ENCODE peak calls at places on chromosomes 6 and 20, in five cellular contexts. B, U, O, J and G are unnamed samples.

GRCh38 chr6:169831450-169832246 is 80.2 kb downstream of the ERMARD start:
- DNase-seq in B (peak), U (peak), O (peak), J (no peak), G (peak)

GRCh38 chr20:37528442-37529213 is 952 bp upstream of the BLCAP start:
- DNase-seq in O (no peak), J (no peak), B (peak), U (no peak), G (peak)

GRCh38 chr6:104572901-104573300 is 286.8 kb downstream of the HACE1 start:
- DNase-seq in U (no peak), O (no peak), B (no peak), J (no peak), G (peak)

GRCh38 chr6:99348220-99348822 is 1.2 kb downstream of the FAXC start:
- DNase-seq in B (no peak), O (no peak), U (no peak), J (no peak), G (no peak)

GRCh38 chr6:138765896-138766487 is 7.6 kb upstream of the CCDC28A start:
- DNase-seq in J (no peak), U (peak), O (peak), B (peak), G (peak)

GRCh38 chr20:9087531-9088217 is 18.8 kb downstream of the PLCB4 start:
- DNase-seq in O (peak), U (no peak), B (no peak), J (no peak), G (no peak)

GRCh38 chr6:10434235-10434634 is 19.4 kb upstream of the TFAP2A start:
- DNase-seq in J (no peak), U (no peak), B (peak), O (peak), G (peak)

GRCh38 chr6:170480045-170480714 is 72.9 kb downstream of the PSMB1 start:
- DNase-seq in B (peak), U (no peak), O (no peak), J (no peak), G (peak)

GRCh38 chr20:62362991-62363919 is 3.9 kb downstream of the LAMA5 start:
- DNase-seq in J (no peak), B (no peak), O (peak), U (no peak), G (no peak)

GRCh38 chr6:37052027-37052628 is 46.7 kb downstream of the FGD2 start:
- DNase-seq in O (no peak), U (no peak), J (no peak), B (no peak), G (no peak)

GRCh38 chr6:88365230-88365629 is 199.1 kb upstream of the CNR1 start:
- DNase-seq in J (no peak), U (no peak), O (no peak), B (no peak), G (no peak)

GRCh38 chr6:148577687-148578488 is 168.9 kb upstream of the UST start:
- DNase-seq in U (peak), B (peak), J (no peak), O (peak), G (peak)

GRCh38 chr20:52683761-52684160 is 288.4 kb upstream of the TSHZ2 start:
- DNase-seq in B (no peak), J (no peak), O (no peak), U (no peak), G (no peak)

GRCh38 chr6:134903448-134903847 is 46.5 kb downstream of the ALDH8A1 start:
- DNase-seq in B (no peak), U (no peak), J (no peak), O (no peak), G (no peak)

GRCh38 chr20:61191096-61191495 is 61.0 kb upstream of the CDH4 start:
- DNase-seq in B (no peak), O (no peak), J (no peak), U (no peak), G (no peak)

GRCh38 chr6:149112976-149113375 is 204.5 kb upstream of the TAB2 start:
- DNase-seq in O (no peak), U (no peak), B (no peak), J (no peak), G (no peak)

GRCh38 chr20:18304618-18305017 is 16.3 kb downstream of the ZNF133 start:
- DNase-seq in J (no peak), U (no peak), O (peak), B (no peak), G (no peak)

GRCh38 chr6:38773338-38773737 is 58.2 kb downstream of the DNAH8 start:
- DNase-seq in O (peak), B (peak), J (no peak), U (peak), G (peak)

GRCh38 chr20:21303872-21304586 is 898 bp downstream of the XRN2 start:
- DNase-seq in J (no peak), U (no peak), B (no peak), O (no peak), G (no peak)

GRCh38 chr6:1310628-1311399 is 1.1 kb upstream of the FOXQ1 start:
- DNase-seq in J (no peak), U (peak), B (peak), O (peak), G (peak)

GRCh38 chr6:33787336-33787953 is 1.5 kb downstream of the LEMD2 start:
- DNase-seq in O (peak), U (no peak), B (no peak), J (no peak), G (peak)

GRCh38 chr6:11798538-11798937 is 19.9 kb upstream of the ADTRP start:
- DNase-seq in U (no peak), J (no peak), O (no peak), B (no peak), G (no peak)

GRCh38 chr6:69069881-69070280 is 434.8 kb downstream of the ADGRB3 start:
- DNase-seq in O (no peak), J (no peak), B (no peak), U (no peak), G (no peak)

GRCh38 chr6:19705606-19706005 is 131.6 kb upstream of the ID4 start:
- DNase-seq in B (no peak), U (no peak), J (no peak), O (peak), G (peak)

GRCh38 chr6:70312165-70312564 is 9.3 kb upstream of the COL9A1 start:
- DNase-seq in O (peak), J (peak), B (peak), U (peak), G (peak)

GRCh38 chr6:44651604-44652003 is 264.1 kb downstream of the CDC5L start:
- DNase-seq in J (no peak), O (no peak), U (no peak), B (no peak), G (no peak)

GRCh38 chr6:63816979-63817436 is 181.4 kb downstream of the PHF3 start:
- DNase-seq in B (no peak), O (peak), J (no peak), U (no peak), G (peak)

GRCh38 chr20:6866741-6867140 is 99.3 kb downstream of the BMP2 start:
- DNase-seq in B (peak), O (no peak), J (no peak), U (no peak), G (no peak)

GRCh38 chr20:32674362-32674789 is 635 bp upstream of the C20orf203 start:
- DNase-seq in B (peak), O (peak), U (peak), J (no peak), G (peak)

GRCh38 chr6:3356056-3356823 is 97.5 kb downstream of the PSMG4 start:
- DNase-seq in U (peak), B (no peak), J (peak), O (peak), G (peak)

GRCh38 chr6:91669154-91669903 is 1082.5 kb upstream of the MAP3K7 start:
- DNase-seq in O (no peak), J (no peak), U (no peak), B (no peak), G (no peak)

GRCh38 chr6:107692351-107692750 is 131.8 kb downstream of the SCML4 start:
- DNase-seq in B (no peak), U (no peak), J (no peak), O (no peak), G (peak)

GRCh38 chr6:112475083-112475482 is 128.0 kb downstream of the RFPL4B start:
- DNase-seq in B (peak), O (no peak), J (no peak), U (no peak), G (no peak)
- H3K4me3 ChIP-seq in B (no peak), O (no peak), J (no peak), U (no peak), G (no peak)

GRCh38 chr6:49366539-49366938 is 96.5 kb downstream of the MMUT start:
- DNase-seq in B (no peak), J (no peak), U (no peak), O (no peak), G (no peak)

GRCh38 chr6:49370518-49370917 is 92.5 kb downstream of the MMUT start:
- DNase-seq in B (no peak), U (no peak), O (no peak), J (no peak), G (no peak)
- TF ChIP-seq CTCF in B (no peak), U (no peak), O (no peak), J (no peak), G (no peak)

DNA sequence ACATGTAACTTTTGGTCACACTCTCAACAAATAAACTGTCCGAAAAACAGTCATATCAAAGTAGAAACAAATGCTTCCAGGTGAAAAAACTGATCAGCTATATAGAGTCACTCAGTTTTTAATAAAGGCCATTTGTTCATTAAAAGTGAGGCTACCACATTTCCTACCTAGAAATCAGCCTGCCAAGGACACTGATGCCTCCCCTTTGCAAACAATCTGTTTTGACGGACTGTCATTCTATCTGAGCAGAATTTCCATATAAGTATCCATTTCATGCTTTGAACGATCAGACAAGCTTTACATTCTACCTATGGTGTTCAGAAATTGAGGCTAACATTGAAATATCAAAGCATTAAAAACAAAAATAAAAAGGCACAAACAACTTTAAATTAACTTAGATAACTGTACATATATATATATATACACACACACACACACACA is 2.9 kb downstream of the CCN2 start:
- DNase-seq in U (no peak), J (no peak), O (no peak), B (no peak), G (peak)
- H3K4me3 ChIP-seq in U (no peak), J (no peak), O (peak), B (no peak), G (no peak)

GRCh38 chr6:64838726-64839125 is 868.3 kb downstream of the EYS start:
- DNase-seq in O (peak), B (no peak), J (no peak), U (no peak), G (peak)
- TF ChIP-seq CTCF in O (no peak), B (no peak), J (no peak), U (no peak), G (peak)

DNA sequence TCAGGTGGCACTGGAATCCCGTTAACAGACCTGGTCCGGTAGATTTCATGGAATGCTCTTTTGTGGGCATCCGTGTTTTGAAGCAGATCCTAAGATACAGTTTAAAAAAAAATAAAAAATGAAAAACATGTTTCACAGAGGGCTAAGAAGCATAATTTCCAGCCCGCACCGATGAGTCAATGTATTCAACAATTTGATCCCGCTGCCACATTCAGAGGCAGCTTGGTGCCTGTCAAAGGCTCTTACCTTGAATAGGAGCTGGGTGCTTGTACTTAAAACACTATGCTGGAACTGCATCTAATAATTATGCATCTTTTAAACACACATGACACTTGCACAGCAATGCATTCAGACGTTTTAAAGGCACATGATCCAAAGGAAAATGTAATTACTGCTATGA is 164.8 kb downstream of the SYNE1 start:
- DNase-seq in U (no peak), O (no peak), J (no peak), B (no peak), G (no peak)
- H3K4me3 ChIP-seq in U (no peak), O (peak), J (no peak), B (no peak), G (no peak)